ENCODE peak calls at places on chromosomes 1 and 21, in ten cellular contexts. One of them, this sample, is unnamed.

GRCh38 chr1:206895320-206895719 is 1.9 kb upstream of the IL24 start:
- DNase-seq in prostate gland: peak; percentile 21
- DNase-seq in transverse colon: no peak
- DNase-seq in psoas muscle: no peak
- DNase-seq in left ventricle myocardium inferior: no peak
- DNase-seq in GM23248: no peak
- DNase-seq in ovary: no peak
- DNase-seq in pancreas: no peak
- DNase-seq in OCI-LY7: no peak
- DNase-seq in heart left ventricle: no peak
- DNase-seq in this sample: no peak

GRCh38 chr21:45109831-45110492 is 35.6 kb downstream of the ADARB1 start:
- DNase-seq in transverse colon: peak; percentile 52
- DNase-seq in left ventricle myocardium inferior: no peak
- DNase-seq in GM23248: no peak
- DNase-seq in OCI-LY7: peak; percentile 95
- DNase-seq in prostate gland: no peak
- DNase-seq in heart left ventricle: no peak
- DNase-seq in pancreas: no peak
- DNase-seq in ovary: no peak
- DNase-seq in psoas muscle: no peak
- DNase-seq in this sample: no peak

GRCh38 chr1:161706483-161707347 is at the start of gene FCRLA:
- DNase-seq in transverse colon: no peak
- DNase-seq in ovary: no peak
- DNase-seq in left ventricle myocardium inferior: no peak
- DNase-seq in GM23248: peak; percentile 98
- DNase-seq in psoas muscle: no peak
- DNase-seq in prostate gland: no peak
- DNase-seq in OCI-LY7: peak; percentile 94
- DNase-seq in heart left ventricle: no peak
- DNase-seq in pancreas: no peak
- DNase-seq in this sample: no peak

GRCh38 chr1:66237722-66238479 is 296.1 kb upstream of the SGIP1 start:
- DNase-seq in heart left ventricle: no peak
- DNase-seq in transverse colon: no peak
- DNase-seq in GM23248: peak; percentile 60
- DNase-seq in psoas muscle: no peak
- DNase-seq in pancreas: no peak
- DNase-seq in left ventricle myocardium inferior: no peak
- DNase-seq in ovary: no peak
- DNase-seq in prostate gland: peak; percentile 10
- DNase-seq in OCI-LY7: no peak
- DNase-seq in this sample: no peak

GRCh38 chr1:47661065-47661464 is 223.2 kb downstream of the FOXD2 start:
- DNase-seq in pancreas: no peak
- DNase-seq in GM23248: no peak
- DNase-seq in transverse colon: no peak
- DNase-seq in ovary: no peak
- DNase-seq in OCI-LY7: no peak
- DNase-seq in left ventricle myocardium inferior: no peak
- DNase-seq in heart left ventricle: no peak
- DNase-seq in prostate gland: no peak
- DNase-seq in psoas muscle: no peak
- DNase-seq in this sample: no peak

GRCh38 chr1:30618335-30618747 is 105.0 kb downstream of the MATN1 start:
- DNase-seq in left ventricle myocardium inferior: no peak
- DNase-seq in heart left ventricle: no peak
- DNase-seq in ovary: no peak
- DNase-seq in transverse colon: no peak
- DNase-seq in psoas muscle: no peak
- DNase-seq in OCI-LY7: no peak
- DNase-seq in prostate gland: no peak
- DNase-seq in pancreas: no peak
- DNase-seq in GM23248: peak; percentile 56
- DNase-seq in this sample: no peak

GRCh38 chr21:41316641-41317392 is at the start of gene FAM3B:
- DNase-seq in pancreas: peak; percentile 79
- DNase-seq in heart left ventricle: no peak
- DNase-seq in transverse colon: peak; percentile 47
- DNase-seq in prostate gland: no peak
- DNase-seq in left ventricle myocardium inferior: no peak
- DNase-seq in GM23248: no peak
- DNase-seq in OCI-LY7: no peak
- DNase-seq in psoas muscle: no peak
- DNase-seq in ovary: no peak
- DNase-seq in this sample: no peak

GRCh38 chr1:27959792-27960603 is at the start of gene XKR8:
- DNase-seq in OCI-LY7: peak; percentile 69
- DNase-seq in heart left ventricle: peak; percentile 87
- DNase-seq in prostate gland: peak; percentile 74
- DNase-seq in left ventricle myocardium inferior: peak; percentile 83
- DNase-seq in pancreas: peak; percentile 84
- DNase-seq in ovary: peak; percentile 75
- DNase-seq in transverse colon: peak; percentile 89
- DNase-seq in psoas muscle: peak; percentile 85
- DNase-seq in GM23248: peak; percentile 85
- DNase-seq in this sample: peak; percentile 52

GRCh38 chr1:78511334-78511733 is 20.6 kb downstream of the PTGFR start:
- DNase-seq in OCI-LY7: no peak
- DNase-seq in transverse colon: no peak
- DNase-seq in prostate gland: no peak
- DNase-seq in left ventricle myocardium inferior: no peak
- DNase-seq in GM23248: no peak
- DNase-seq in pancreas: no peak
- DNase-seq in ovary: no peak
- DNase-seq in psoas muscle: no peak
- DNase-seq in heart left ventricle: no peak
- DNase-seq in this sample: no peak

GRCh38 chr1:35883681-35884155 is 709 bp downstream of the AGO1 start:
- DNase-seq in OCI-LY7: peak; percentile 31
- DNase-seq in prostate gland: peak; percentile 42
- DNase-seq in GM23248: peak; percentile 45
- DNase-seq in heart left ventricle: peak; percentile 49
- DNase-seq in transverse colon: peak; percentile 62
- DNase-seq in pancreas: peak; percentile 58
- DNase-seq in left ventricle myocardium inferior: peak; percentile 40
- DNase-seq in psoas muscle: peak; percentile 67
- DNase-seq in ovary: peak; percentile 62
- DNase-seq in this sample: no peak

GRCh38 chr1:66331641-66332523 is 202.1 kb upstream of the SGIP1 start:
- DNase-seq in ovary: peak; percentile 51
- DNase-seq in left ventricle myocardium inferior: peak; percentile 70
- DNase-seq in psoas muscle: peak; percentile 81
- DNase-seq in heart left ventricle: peak; percentile 80
- DNase-seq in OCI-LY7: peak; percentile 61
- DNase-seq in transverse colon: peak; percentile 64
- DNase-seq in GM23248: peak; percentile 92
- DNase-seq in prostate gland: peak; percentile 85
- DNase-seq in pancreas: peak; percentile 16
- DNase-seq in this sample: peak; percentile 83

GRCh38 chr1:23322770-23323169 is 21.3 kb downstream of the HNRNPR start:
- DNase-seq in pancreas: no peak
- DNase-seq in psoas muscle: no peak
- DNase-seq in ovary: no peak
- DNase-seq in prostate gland: no peak
- DNase-seq in GM23248: no peak
- DNase-seq in heart left ventricle: no peak
- DNase-seq in left ventricle myocardium inferior: no peak
- DNase-seq in transverse colon: no peak
- DNase-seq in OCI-LY7: no peak
- DNase-seq in this sample: no peak

GRCh38 chr1:30039354-30040080 is 683.9 kb downstream of the MATN1 start:
- DNase-seq in psoas muscle: no peak
- DNase-seq in heart left ventricle: no peak
- DNase-seq in OCI-LY7: no peak
- DNase-seq in pancreas: no peak
- DNase-seq in ovary: no peak
- DNase-seq in transverse colon: peak; percentile 28
- DNase-seq in left ventricle myocardium inferior: no peak
- DNase-seq in GM23248: no peak
- DNase-seq in prostate gland: no peak
- DNase-seq in this sample: no peak

GRCh38 chr21:33208534-33208933 is 21.2 kb upstream of the IFNAR2 start:
- DNase-seq in GM23248: no peak
- DNase-seq in OCI-LY7: peak; percentile 64
- DNase-seq in transverse colon: no peak
- DNase-seq in ovary: no peak
- DNase-seq in pancreas: no peak
- DNase-seq in heart left ventricle: no peak
- DNase-seq in psoas muscle: no peak
- DNase-seq in prostate gland: no peak
- DNase-seq in left ventricle myocardium inferior: no peak
- DNase-seq in this sample: no peak
- H3K4me1 ChIP-seq in GM23248: peaks cover 16% of the 10 kb centered on the region
- H3K4me1 ChIP-seq in OCI-LY7: peaks cover 74% of the 10 kb centered on the region
- H3K4me1 ChIP-seq in transverse colon: peaks cover 18% of the 10 kb centered on the region
- H3K4me1 ChIP-seq in ovary: peaks cover 5% of the 10 kb centered on the region
- H3K4me1 ChIP-seq in pancreas: peaks cover 5% of the 10 kb centered on the region
- H3K4me1 ChIP-seq in heart left ventricle: peaks cover 3% of the 10 kb centered on the region
- H3K4me1 ChIP-seq in psoas muscle: peaks cover 5% of the 10 kb centered on the region
- H3K4me1 ChIP-seq in prostate gland: no peaks in the 10 kb centered on the region
- H3K4me1 ChIP-seq in left ventricle myocardium inferior: peaks cover 18% of the 10 kb centered on the region
- H3K4me1 ChIP-seq in this sample: peaks cover 3% of the 10 kb centered on the region

GRCh38 chr1:181116819-181117390 is 28.4 kb downstream of the IER5 start:
- DNase-seq in left ventricle myocardium inferior: no peak
- DNase-seq in ovary: no peak
- DNase-seq in transverse colon: no peak
- DNase-seq in psoas muscle: no peak
- DNase-seq in OCI-LY7: no peak
- DNase-seq in GM23248: no peak
- DNase-seq in heart left ventricle: no peak
- DNase-seq in pancreas: no peak
- DNase-seq in prostate gland: no peak
- DNase-seq in this sample: no peak
- H3K4me1 ChIP-seq in left ventricle myocardium inferior: peaks cover 37% of the 10 kb centered on the region
- H3K4me1 ChIP-seq in ovary: no peaks in the 10 kb centered on the region
- H3K4me1 ChIP-seq in transverse colon: peaks cover 24% of the 10 kb centered on the region
- H3K4me1 ChIP-seq in psoas muscle: peaks cover 20% of the 10 kb centered on the region
- H3K4me1 ChIP-seq in OCI-LY7: no peaks in the 10 kb centered on the region
- H3K4me1 ChIP-seq in GM23248: peaks cover 31% of the 10 kb centered on the region
- H3K4me1 ChIP-seq in heart left ventricle: peaks cover 17% of the 10 kb centered on the region
- H3K4me1 ChIP-seq in pancreas: peaks cover 6% of the 10 kb centered on the region
- H3K4me1 ChIP-seq in prostate gland: no peaks in the 10 kb centered on the region
- H3K4me1 ChIP-seq in this sample: peaks cover 19% of the 10 kb centered on the region

GRCh38 chr1:54487571-54488050 is 60.4 kb upstream of the ACOT11 start:
- DNase-seq in left ventricle myocardium inferior: peak; percentile 43
- DNase-seq in ovary: peak; percentile 33
- DNase-seq in psoas muscle: no peak
- DNase-seq in OCI-LY7: no peak
- DNase-seq in heart left ventricle: no peak
- DNase-seq in transverse colon: no peak
- DNase-seq in pancreas: peak; percentile 53
- DNase-seq in prostate gland: peak; percentile 39
- DNase-seq in GM23248: peak; percentile 60
- DNase-seq in this sample: peak; percentile 31

GRCh38 chr1:54488065-54488750 is 59.8 kb upstream of the ACOT11 start:
- DNase-seq in psoas muscle: peak; percentile 95
- DNase-seq in OCI-LY7: peak; percentile 87
- DNase-seq in transverse colon: peak; percentile 95
- DNase-seq in pancreas: peak; percentile 94
- DNase-seq in heart left ventricle: peak; percentile 95
- DNase-seq in prostate gland: peak; percentile 89
- DNase-seq in ovary: peak; percentile 96
- DNase-seq in left ventricle myocardium inferior: peak; percentile 95
- DNase-seq in GM23248: peak; percentile 95
- DNase-seq in this sample: peak; percentile 90

GRCh38 chr1:54488831-54489626 is 59.0 kb upstream of the ACOT11 start:
- DNase-seq in psoas muscle: peak; percentile 89
- DNase-seq in OCI-LY7: peak; percentile 71
- DNase-seq in heart left ventricle: peak; percentile 83
- DNase-seq in prostate gland: peak; percentile 69
- DNase-seq in transverse colon: peak; percentile 81
- DNase-seq in left ventricle myocardium inferior: peak; percentile 79
- DNase-seq in ovary: peak; percentile 92
- DNase-seq in pancreas: peak; percentile 82
- DNase-seq in GM23248: peak; percentile 86
- DNase-seq in this sample: peak; percentile 51

GRCh38 chr1:54490361-54491248 is 57.4 kb upstream of the ACOT11 start:
- DNase-seq in prostate gland: no peak
- DNase-seq in psoas muscle: no peak
- DNase-seq in ovary: peak; percentile 42
- DNase-seq in left ventricle myocardium inferior: peak; percentile 32
- DNase-seq in GM23248: peak; percentile 32
- DNase-seq in transverse colon: peak; percentile 47
- DNase-seq in pancreas: peak; percentile 31
- DNase-seq in heart left ventricle: peak; percentile 43
- DNase-seq in OCI-LY7: no peak
- DNase-seq in this sample: no peak

GRCh38 chr1:54489627-54490240 is 58.3 kb upstream of the ACOT11 start:
- DNase-seq in transverse colon: no peak
- DNase-seq in OCI-LY7: no peak
- DNase-seq in ovary: no peak
- DNase-seq in heart left ventricle: no peak
- DNase-seq in psoas muscle: no peak
- DNase-seq in pancreas: no peak
- DNase-seq in left ventricle myocardium inferior: no peak
- DNase-seq in prostate gland: no peak
- DNase-seq in GM23248: no peak
- DNase-seq in this sample: no peak
- H3K4me1 ChIP-seq in transverse colon: peaks cover 40% of the 10 kb centered on the region
- H3K4me1 ChIP-seq in OCI-LY7: peaks cover 31% of the 10 kb centered on the region
- H3K4me1 ChIP-seq in ovary: peaks cover 13% of the 10 kb centered on the region
- H3K4me1 ChIP-seq in heart left ventricle: peaks cover 7% of the 10 kb centered on the region
- H3K4me1 ChIP-seq in psoas muscle: peaks cover 22% of the 10 kb centered on the region
- H3K4me1 ChIP-seq in pancreas: no peaks in the 10 kb centered on the region
- H3K4me1 ChIP-seq in left ventricle myocardium inferior: peaks cover 42% of the 10 kb centered on the region
- H3K4me1 ChIP-seq in prostate gland: peaks cover 4% of the 10 kb centered on the region
- H3K4me1 ChIP-seq in GM23248: peaks cover 10% of the 10 kb centered on the region
- H3K4me1 ChIP-seq in this sample: peaks cover 11% of the 10 kb centered on the region

DNA sequence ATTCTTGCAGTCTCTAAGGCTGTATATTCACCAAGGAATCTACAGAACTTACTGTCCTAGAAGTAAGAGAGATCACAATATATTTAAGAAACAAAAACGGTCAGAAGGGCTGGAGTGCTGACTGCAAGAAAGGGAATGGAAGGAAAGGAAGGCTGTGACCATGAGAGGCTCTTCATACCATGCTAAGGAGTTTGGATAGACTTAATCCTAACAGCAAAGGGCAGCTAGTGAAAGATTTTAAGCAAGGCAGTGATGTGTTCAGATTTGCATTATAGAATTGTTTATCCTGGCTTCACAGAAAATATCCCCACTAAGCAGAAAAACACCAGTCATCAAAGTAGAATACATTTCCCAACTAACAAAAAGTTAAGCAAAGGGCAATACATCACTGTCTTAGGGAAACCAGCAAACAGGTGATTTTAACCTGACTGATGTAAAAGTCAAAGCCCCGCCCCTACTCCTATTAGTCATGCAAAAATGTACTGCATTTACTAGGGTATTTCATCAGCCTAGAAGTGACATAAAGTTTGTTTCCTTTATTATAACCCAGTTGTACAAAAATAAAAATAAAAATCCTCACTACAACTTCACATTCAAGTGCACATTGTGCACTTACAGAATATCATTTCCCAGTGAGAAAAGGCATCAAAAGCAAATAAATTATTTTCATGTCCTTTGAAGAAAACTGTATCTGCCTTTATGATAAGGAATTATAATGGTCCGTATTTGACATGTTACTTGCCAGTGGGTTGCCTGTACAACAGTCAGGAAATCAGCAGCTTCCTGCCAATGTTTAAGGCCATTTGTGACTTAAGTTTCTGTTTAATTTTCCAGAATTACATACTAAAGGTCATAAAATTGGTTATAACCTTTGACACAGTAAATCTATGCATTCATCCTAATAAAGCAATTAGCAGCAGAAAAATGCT is 17.2 kb downstream of the JAK1 start:
- DNase-seq in prostate gland: no peak
- DNase-seq in pancreas: peak; percentile 46
- DNase-seq in left ventricle myocardium inferior: no peak
- DNase-seq in psoas muscle: no peak
- DNase-seq in heart left ventricle: no peak
- DNase-seq in transverse colon: no peak
- DNase-seq in ovary: no peak
- DNase-seq in OCI-LY7: no peak
- DNase-seq in GM23248: peak; percentile 47
- DNase-seq in this sample: no peak
- H3K4me1 ChIP-seq in prostate gland: no peaks in the 10 kb centered on the region
- H3K4me1 ChIP-seq in pancreas: peaks cover 33% of the 10 kb centered on the region
- H3K4me1 ChIP-seq in left ventricle myocardium inferior: peaks cover 85% of the 10 kb centered on the region
- H3K4me1 ChIP-seq in psoas muscle: peaks cover 78% of the 10 kb centered on the region
- H3K4me1 ChIP-seq in heart left ventricle: peaks cover 8% of the 10 kb centered on the region
- H3K4me1 ChIP-seq in transverse colon: peaks cover 76% of the 10 kb centered on the region
- H3K4me1 ChIP-seq in ovary: peaks cover 9% of the 10 kb centered on the region
- H3K4me1 ChIP-seq in OCI-LY7: peaks cover 70% of the 10 kb centered on the region
- H3K4me1 ChIP-seq in GM23248: peaks cover 6% of the 10 kb centered on the region
- H3K4me1 ChIP-seq in this sample: peaks cover 62% of the 10 kb centered on the region